ENCODE peak calls at places on chromosomes 13 and 19, in ten cellular contexts. W, M, P, S, O, C, R, U, N and D are unnamed samples.

GRCh38 chr19:36120092-36120983 is 5.1 kb downstream of the TBCB start:
- DNase-seq in O (no peak), R (no peak), P (no peak), W (no peak), S (no peak), N (no peak), U (no peak), C (no peak), M (no peak), D (no peak)

GRCh38 chr13:19159181-19159580 is 22.4 kb downstream of the TUBA3C start:
- DNase-seq in P (no peak), S (no peak), R (no peak), N (no peak), C (no peak), M (no peak), U (no peak), W (no peak), O (no peak), D (no peak)

GRCh38 chr19:18905520-18906236 is 9.7 kb upstream of the CERS1 start:
- DNase-seq in P (no peak), U (no peak), R (peak; percentile 3), O (no peak), W (no peak), N (no peak), S (no peak), M (no peak), C (no peak), D (no peak)

GRCh38 chr13:46315491-46316075 is 71.5 kb downstream of the RUBCNL start:
- DNase-seq in M (no peak), O (no peak), P (no peak), C (no peak), U (no peak), R (no peak), S (no peak), W (no peak), N (no peak), D (no peak)

GRCh38 chr19:589693-590395 is at the start of gene HCN2:
- DNase-seq in P (no peak), U (no peak), C (no peak), S (no peak), R (no peak), O (no peak), W (no peak), M (no peak), N (no peak), D (no peak)

GRCh38 chr19:16180611-16181010 is 4.6 kb upstream of the FAM32A start:
- DNase-seq in P (peak; percentile 69), M (no peak), C (no peak), W (no peak), O (no peak), N (peak; percentile 67), S (no peak), U (no peak), R (peak; percentile 75), D (no peak)

GRCh38 chr19:5534787-5535586 is 32.8 kb downstream of the TINCR start:
- DNase-seq in U (no peak), P (no peak), N (no peak), W (no peak), S (no peak), O (no peak), M (no peak), R (peak; percentile 45), C (no peak), D (no peak)

GRCh38 chr19:46975918-46976782 is 43.5 kb upstream of the NPAS1 start:
- DNase-seq in U (peak; percentile 81), N (peak; percentile 70), S (no peak), M (peak; percentile 91), O (no peak), W (peak; percentile 90), P (peak; percentile 97), C (no peak), R (peak; percentile 95), D (peak; percentile 66)

GRCh38 chr19:56105090-56105701 is 15.9 kb downstream of the ZNF787 start:
- DNase-seq in M (peak; percentile 30), S (peak; percentile 45), R (peak; percentile 32), P (peak; percentile 37), W (peak; percentile 86), C (no peak), N (no peak), O (peak; percentile 17), U (peak; percentile 36), D (peak; percentile 52)

GRCh38 chr19:17846146-17846545 is 1.6 kb downstream of the JAK3 start:
- DNase-seq in S (no peak), N (no peak), W (no peak), R (no peak), M (no peak), U (no peak), P (no peak), C (peak; percentile 52), O (no peak), D (no peak)

GRCh38 chr13:71659427-71659826 is 207.6 kb downstream of the DACH1 start:
- DNase-seq in U (no peak), O (no peak), P (no peak), C (no peak), N (no peak), M (no peak), W (no peak), S (no peak), R (no peak), D (no peak)

GRCh38 chr13:98158172-98158907 is 15.4 kb downstream of the FARP1 start:
- DNase-seq in S (no peak), C (no peak), U (no peak), W (no peak), O (no peak), R (no peak), N (no peak), P (no peak), M (no peak), D (no peak)

GRCh38 chr19:19619121-19619848 is 798 bp upstream of the PBX4 start:
- DNase-seq in O (no peak), P (no peak), S (no peak), R (no peak), M (no peak), C (no peak), U (no peak), W (no peak), N (no peak), D (no peak)

GRCh38 chr13:98312606-98313005 is 135.5 kb upstream of the RNF113B start:
- DNase-seq in M (no peak), N (no peak), C (no peak), U (no peak), P (no peak), O (no peak), S (no peak), R (no peak), W (no peak), D (no peak)

GRCh38 chr13:29573190-29573589 is 22.3 kb downstream of the SLC7A1 start:
- DNase-seq in W (no peak), P (no peak), N (no peak), R (no peak), M (no peak), O (no peak), S (no peak), C (no peak), U (peak; percentile 15), D (no peak)

GRCh38 chr19:6822311-6822670 is 49.8 kb downstream of the VAV1 start:
- DNase-seq in S (no peak), P (no peak), W (no peak), R (no peak), M (no peak), C (no peak), N (no peak), U (no peak), O (no peak), D (no peak)

GRCh38 chr19:51552996-51553725 is 17.9 kb upstream of the ZNF175 start:
- DNase-seq in W (no peak), U (peak; percentile 41), P (no peak), O (no peak), N (peak; percentile 17), C (no peak), R (peak; percentile 85), M (no peak), S (no peak), D (no peak)

GRCh38 chr19:37957176-37957575 is 50.2 kb downstream of the SIPA1L3 start:
- DNase-seq in N (no peak), P (no peak), R (no peak), W (no peak), S (no peak), O (no peak), M (no peak), C (no peak), U (no peak), D (no peak)

GRCh38 chr13:30725331-30726085 is 9.8 kb upstream of the ALOX5AP start:
- DNase-seq in M (no peak), W (no peak), O (no peak), U (no peak), S (no peak), N (no peak), R (peak; percentile 14), P (peak; percentile 65), C (no peak), D (no peak)

GRCh38 chr13:77305276-77305675 is 21.6 kb downstream of the MYCBP2 start:
- DNase-seq in N (no peak), C (no peak), W (no peak), M (no peak), U (no peak), S (no peak), O (no peak), R (no peak), P (no peak), D (no peak)

GRCh38 chr13:99281811-99282263 is 23.7 kb upstream of the GPR18 start:
- DNase-seq in S (peak; percentile 70), O (no peak), R (no peak), P (peak; percentile 22), U (peak; percentile 13), M (peak; percentile 10), W (peak; percentile 64), C (peak; percentile 67), N (no peak), D (no peak)

GRCh38 chr19:4638330-4638729 is 986 bp upstream of the TNFAIP8L1 start:
- DNase-seq in M (no peak), P (no peak), O (no peak), R (no peak), U (no peak), S (no peak), N (no peak), W (no peak), C (no peak), D (no peak)

GRCh38 chr13:30808600-30808999 is 73.3 kb downstream of the ALOX5AP start:
- DNase-seq in C (no peak), S (no peak), W (no peak), O (no peak), N (no peak), P (no peak), M (no peak), U (no peak), R (no peak), D (no peak)

GRCh38 chr19:10288662-10289166 is 1.0 kb upstream of the ICAM5 start:
- DNase-seq in P (no peak), S (no peak), C (no peak), M (no peak), W (peak; percentile 59), R (peak; percentile 86), U (no peak), O (no peak), N (no peak), D (peak; percentile 67)

GRCh38 chr19:17243854-17244617 is 1.7 kb downstream of the NR2F6 start:
- DNase-seq in U (no peak), R (peak; percentile 50), O (no peak), C (no peak), S (no peak), P (no peak), N (no peak), M (no peak), W (no peak), D (no peak)

GRCh38 chr13:24865158-24865557 is 101.2 kb downstream of the RNF17 start:
- DNase-seq in N (no peak), S (no peak), U (no peak), O (no peak), P (no peak), W (no peak), C (no peak), M (no peak), R (no peak), D (no peak)

GRCh38 chr13:34698953-34699352 is 243.1 kb upstream of the NBEA start:
- DNase-seq in P (no peak), O (no peak), W (no peak), U (no peak), N (no peak), R (no peak), C (no peak), S (no peak), M (no peak), D (no peak)

GRCh38 chr13:46051958-46052313 is 610 bp downstream of the ZC3H13 start:
- DNase-seq in P (no peak), M (no peak), S (no peak), U (no peak), C (no peak), O (no peak), W (no peak), R (no peak), N (no peak), D (no peak)